ENCODE peak calls at places on chromosomes 3 and 15, in five cellular contexts. E, G, B, C and J are unnamed samples.

GRCh38 chr3:139778884-139779283 is 101.1 kb upstream of the NMNAT3 start:
- DNase-seq in E (no peak), G (no peak), B (no peak), C (no peak), J (no peak)

GRCh38 chr3:111765136-111765535 is 93.9 kb upstream of the PHLDB2 start:
- DNase-seq in E (no peak), G (no peak), B (no peak), C (no peak), J (no peak)

GRCh38 chr3:175234541-175234940 is 375.4 kb downstream of the NAALADL2 start:
- DNase-seq in E (no peak), G (no peak), B (no peak), C (no peak), J (no peak)

GRCh38 chr3:66671348-66671747 is 170.5 kb upstream of the LRIG1 start:
- DNase-seq in E (no peak), G (no peak), B (peak), C (no peak), J (no peak)

GRCh38 chr3:194491996-194492395 is 5.2 kb upstream of the ATP13A3 start:
- DNase-seq in E (no peak), G (no peak), B (no peak), C (no peak), J (no peak)

GRCh38 chr15:90883526-90883931 is 775 bp upstream of the FES start:
- DNase-seq in E (no peak), G (no peak), B (peak), C (no peak), J (no peak)

GRCh38 chr15:94105760-94106159 is 125.6 kb upstream of the MCTP2 start:
- DNase-seq in E (no peak), G (no peak), B (no peak), C (no peak), J (peak)

GRCh38 chr3:149611149-149611548 is 46.7 kb downstream of the WWTR1 start:
- DNase-seq in E (no peak), G (no peak), B (peak), C (no peak), J (no peak)

GRCh38 chr15:97096303-97096835 is 765.9 kb downstream of the NR2F2 start:
- DNase-seq in E (no peak), G (no peak), B (no peak), C (no peak), J (no peak)

GRCh38 chr3:22474706-22475470 is 723.9 kb upstream of the ZNF385D start:
- DNase-seq in E (no peak), G (no peak), B (no peak), C (peak), J (no peak)

GRCh38 chr3:67018105-67018788 is 20.1 kb downstream of the KBTBD8 start:
- DNase-seq in E (peak), G (no peak), B (no peak), C (no peak), J (no peak)

GRCh38 chr15:55816017-55816416 is 73.1 kb upstream of the PRTG start:
- DNase-seq in E (no peak), G (no peak), B (no peak), C (no peak), J (no peak)

DNA sequence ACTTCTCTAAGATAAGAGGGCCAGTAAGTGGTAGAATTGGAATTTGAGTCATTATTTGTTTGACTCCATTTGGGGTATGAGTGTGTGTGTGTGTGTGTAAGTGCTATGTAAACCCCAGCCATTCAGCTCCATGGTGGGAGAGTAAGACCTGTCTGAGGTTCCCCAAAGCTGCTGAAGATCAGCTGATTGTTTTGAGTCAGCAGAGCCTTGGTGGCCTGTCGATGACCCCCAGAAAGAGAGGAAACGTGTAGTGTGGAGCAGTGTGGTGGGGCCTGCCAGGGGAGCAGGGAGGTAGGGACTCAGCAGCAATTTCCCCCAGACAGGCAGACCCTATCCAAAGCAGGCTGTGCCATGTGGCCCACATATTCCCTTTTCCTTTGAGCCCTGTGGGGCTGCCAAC is 5.3 kb downstream of the DVL3 start:
- DNase-seq in E (no peak), G (no peak), B (peak), C (no peak), J (no peak)
- H3K27ac ChIP-seq in E (peak), G (no peak), B (no peak), C (peak), J (no peak)

DNA sequence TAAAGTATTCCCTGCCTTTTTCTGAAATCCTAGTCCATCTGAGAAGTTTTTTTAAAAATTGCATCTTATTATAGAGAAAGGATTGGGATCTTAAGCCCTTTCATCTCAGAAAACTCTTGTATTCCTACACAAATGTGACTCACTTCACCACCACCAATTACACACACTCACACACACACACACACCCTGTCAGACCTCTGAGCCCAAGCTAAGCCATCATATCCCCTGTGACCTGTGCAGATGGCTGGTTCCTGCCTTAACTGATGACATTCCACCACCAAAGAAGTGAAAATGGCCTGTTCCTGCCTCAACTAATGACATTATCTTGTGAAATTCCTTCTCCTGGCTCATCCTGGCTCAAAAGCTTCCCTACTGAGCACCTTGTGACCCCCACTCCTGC is 1181.9 kb downstream of the ROBO2 start:
- DNase-seq in E (no peak), G (no peak), B (no peak), C (no peak), J (no peak)
- H3K27ac ChIP-seq in E (no peak), G (no peak), B (no peak), C (no peak), J (no peak)

DNA sequence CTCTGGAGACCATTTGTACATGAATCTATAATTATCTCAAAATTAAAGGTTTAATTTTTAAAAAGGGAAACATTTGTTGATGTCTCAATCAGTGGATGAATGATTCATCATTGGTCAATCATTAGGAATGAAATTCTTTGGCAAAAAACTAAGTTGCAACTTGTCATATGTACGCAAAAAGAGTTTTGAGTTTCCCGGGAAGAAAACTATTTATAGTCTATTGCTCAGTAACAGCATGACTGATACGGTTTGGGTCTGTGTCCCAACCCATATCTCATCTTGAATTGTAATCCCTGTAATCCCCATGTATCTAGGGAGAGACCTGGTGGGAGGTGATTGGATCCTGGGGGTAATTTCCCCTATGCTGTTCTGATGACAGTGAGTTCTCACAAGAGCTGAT is 765.8 kb upstream of the ROBO1 start:
- DNase-seq in E (no peak), G (no peak), B (no peak), C (no peak), J (peak)
- H3K27ac ChIP-seq in E (no peak), G (no peak), B (no peak), C (no peak), J (peak)

GRCh38 chr15:98666841-98667240 is 18.5 kb downstream of the IGF1R start:
- DNase-seq in E (peak), G (no peak), B (no peak), C (no peak), J (no peak)

GRCh38 chr15:98668566-98669308 is 20.4 kb downstream of the IGF1R start:
- DNase-seq in E (peak), G (no peak), B (peak), C (no peak), J (peak)

GRCh38 chr15:98667521-98668179 is 19.3 kb downstream of the IGF1R start:
- DNase-seq in E (peak), G (no peak), B (no peak), C (no peak), J (no peak)

GRCh38 chr15:98671060-98672008 is 23.0 kb downstream of the IGF1R start:
- DNase-seq in E (no peak), G (no peak), B (peak), C (no peak), J (no peak)

GRCh38 chr15:98669638-98670037 is 21.3 kb downstream of the IGF1R start:
- DNase-seq in E (no peak), G (no peak), B (no peak), C (no peak), J (no peak)
- H3K27ac ChIP-seq in E (no peak), G (no peak), B (peak), C (peak), J (peak)

GRCh38 chr3:13015286-13016082 is 57.7 kb downstream of the IQSEC1 start:
- DNase-seq in E (no peak), G (no peak), B (no peak), C (peak), J (no peak)
- H3K27ac ChIP-seq in E (peak), G (peak), B (no peak), C (peak), J (no peak)

GRCh38 chr3:9250236-9250635 is 790 bp upstream of the SRGAP3 start:
- DNase-seq in E (no peak), G (no peak), B (no peak), C (no peak), J (no peak)
- H3K27ac ChIP-seq in E (peak), G (peak), B (no peak), C (peak), J (peak)

GRCh38 chr3:184568918-184569829 is 7.6 kb downstream of the EPHB3 start:
- DNase-seq in E (peak), G (peak), B (peak), C (peak), J (no peak)

GRCh38 chr3:184567924-184568590 is 6.5 kb downstream of the EPHB3 start:
- DNase-seq in E (no peak), G (no peak), B (no peak), C (no peak), J (no peak)

GRCh38 chr3:184570035-184570434 is 8.4 kb downstream of the EPHB3 start:
- DNase-seq in E (no peak), G (no peak), B (no peak), C (no peak), J (no peak)

GRCh38 chr3:184566441-184567414 is 5.1 kb downstream of the EPHB3 start:
- DNase-seq in E (no peak), G (no peak), B (no peak), C (no peak), J (no peak)

DNA sequence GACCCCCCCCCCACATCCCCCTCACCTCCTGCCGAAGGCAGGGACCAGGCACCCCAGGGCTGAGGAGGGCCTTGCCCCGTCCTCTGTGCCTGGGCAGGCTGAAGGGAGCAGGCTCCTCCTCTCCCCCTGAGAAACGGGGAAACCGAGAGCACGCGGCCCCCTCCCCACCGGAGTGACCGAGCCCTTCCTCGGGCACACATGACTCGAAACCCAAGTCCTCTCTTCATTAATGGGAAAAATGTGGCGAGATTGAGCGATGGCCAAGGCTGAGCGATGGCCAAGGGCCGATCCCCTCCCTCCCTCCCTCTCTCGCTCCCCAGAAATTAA is 7.0 kb downstream of the EPHB3 start:
- DNase-seq in E (no peak), G (no peak), B (no peak), C (no peak), J (no peak)
- H3K27ac ChIP-seq in E (peak), G (peak), B (no peak), C (no peak), J (peak)